ENCODE peak calls at places on chromosomes 3 and 15, in nine cellular contexts. W, B, E, A, P, I, L, F and U are unnamed samples.

GRCh38 chr15:69628256-69629093 is 175.9 kb downstream of the RPLP1 start:
- DNase-seq in W (no peak), B (no peak), E (no peak), A (no peak), P (no peak), I (no peak), L (no peak), F (no peak), U (no peak)

GRCh38 chr3:177186306-177186705 is 11.0 kb downstream of the TBL1XR1 start:
- DNase-seq in W (no peak), B (no peak), E (no peak), A (no peak), P (no peak), I (no peak), L (no peak), F (no peak), U (no peak)

GRCh38 chr3:23668430-23668904 is 137.3 kb upstream of the UBE2E1 start:
- DNase-seq in W (no peak), B (no peak), E (no peak), A (no peak), P (no peak), I (no peak), L (no peak), F (peak; percentile 93), U (no peak)

GRCh38 chr3:131107637-131108433 is 81.2 kb downstream of the NEK11 start:
- DNase-seq in W (no peak), B (no peak), E (no peak), A (no peak), P (no peak), I (no peak), L (no peak), F (peak; percentile 14), U (no peak)

GRCh38 chr3:152320201-152320617 is 51.5 kb downstream of the MBNL1 start:
- DNase-seq in W (no peak), B (no peak), E (no peak), A (no peak), P (no peak), I (no peak), L (no peak), F (peak; percentile 48), U (no peak)

GRCh38 chr15:45611305-45611704 is 23.5 kb upstream of the SQOR start:
- DNase-seq in W (no peak), B (no peak), E (no peak), A (no peak), P (no peak), I (no peak), L (no peak), F (peak; percentile 23), U (peak; percentile 32)

GRCh38 chr3:136818851-136819783 is at the start of gene SLC35G2:
- DNase-seq in W (peak; percentile 82), B (no peak), E (peak; percentile 52), A (peak; percentile 61), P (peak; percentile 28), I (no peak), L (peak; percentile 30), F (peak; percentile 77), U (peak; percentile 76)

GRCh38 chr15:47507221-47507985 is 209.9 kb upstream of the SEMA6D start:
- DNase-seq in W (no peak), B (no peak), E (no peak), A (no peak), P (no peak), I (no peak), L (no peak), F (no peak), U (no peak)

GRCh38 chr15:49813615-49814014 is 192.8 kb downstream of the DTWD1 start:
- DNase-seq in W (no peak), B (no peak), E (no peak), A (no peak), P (no peak), I (no peak), L (no peak), F (no peak), U (no peak)

GRCh38 chr3:156271508-156271907 is 151.1 kb downstream of the KCNAB1 start:
- DNase-seq in W (no peak), B (no peak), E (no peak), A (no peak), P (no peak), I (no peak), L (no peak), F (no peak), U (no peak)

GRCh38 chr3:124700880-124701684 is 29.2 kb upstream of the UMPS start:
- DNase-seq in W (no peak), B (no peak), E (no peak), A (peak; percentile 26), P (no peak), I (no peak), L (no peak), F (no peak), U (no peak)

GRCh38 chr3:46716461-46717441 is 918 bp downstream of the PRSS50 start:
- DNase-seq in W (peak; percentile 69), B (peak; percentile 19), E (no peak), A (no peak), P (no peak), I (no peak), L (peak; percentile 15), F (no peak), U (no peak)

GRCh38 chr15:52227456-52227855 is 36.3 kb upstream of the GNB5 start:
- DNase-seq in W (no peak), B (no peak), E (peak; percentile 59), A (peak; percentile 93), P (peak; percentile 59), I (peak; percentile 67), L (peak; percentile 61), F (peak; percentile 83), U (peak; percentile 88)

GRCh38 chr3:172678068-172678467 is 32.8 kb downstream of the NCEH1 start:
- DNase-seq in W (no peak), B (no peak), E (no peak), A (no peak), P (no peak), I (no peak), L (no peak), F (no peak), U (no peak)

GRCh38 chr15:81573098-81573746 is 199.2 kb upstream of the TMC3 start:
- DNase-seq in W (no peak), B (no peak), E (no peak), A (no peak), P (no peak), I (no peak), L (no peak), F (no peak), U (peak; percentile 25)
- H3K4me3 ChIP-seq in W (no peak overlapping the region), B (no peak overlapping the region), E (no peak overlapping the region), A (no peak overlapping the region), P (no peak overlapping the region), I (no peak overlapping the region), L (no peak overlapping the region), F (no peak overlapping the region), U (no peak overlapping the region)

DNA sequence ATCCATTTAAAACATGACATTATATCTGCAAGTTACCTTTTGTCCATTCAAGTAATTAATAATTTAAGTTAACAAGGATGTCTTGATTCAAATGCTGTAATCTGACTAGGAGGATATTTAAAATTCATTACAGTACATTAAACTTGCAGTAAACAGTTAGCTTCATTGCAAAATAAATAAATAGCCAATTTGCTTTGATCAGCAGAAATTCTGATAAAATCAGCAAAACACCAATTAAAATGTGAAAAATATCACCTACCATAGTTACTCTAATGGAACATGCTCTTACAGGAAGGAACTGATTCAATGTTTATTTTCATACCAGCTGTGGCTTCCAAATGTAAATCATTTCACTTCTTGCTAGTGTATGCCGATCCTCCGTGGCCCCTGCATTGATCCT is 150.7 kb downstream of the FOXB1 start:
- DNase-seq in W (no peak), B (no peak), E (no peak), A (no peak), P (no peak), I (no peak), L (no peak), F (no peak), U (no peak)
- H3K4me3 ChIP-seq in W (no peak overlapping the region), B (no peak overlapping the region), E (no peak overlapping the region), A (no peak overlapping the region), P (no peak overlapping the region), I (no peak overlapping the region), L (no peak overlapping the region), F (no peak overlapping the region), U (no peak overlapping the region)

GRCh38 chr3:165204445-165204844 is 8.3 kb upstream of the SLITRK3 start:
- DNase-seq in W (no peak), B (no peak), E (no peak), A (no peak), P (no peak), I (no peak), L (no peak), F (no peak), U (no peak)

GRCh38 chr3:165202995-165203394 is 6.8 kb upstream of the SLITRK3 start:
- DNase-seq in W (no peak), B (no peak), E (no peak), A (no peak), P (no peak), I (no peak), L (no peak), F (no peak), U (no peak)

GRCh38 chr3:165210132-165210531 is 13.9 kb upstream of the SLITRK3 start:
- DNase-seq in W (no peak), B (no peak), E (no peak), A (no peak), P (no peak), I (no peak), L (no peak), F (no peak), U (no peak)

GRCh38 chr3:165210727-165211126 is 14.5 kb upstream of the SLITRK3 start:
- DNase-seq in W (no peak), B (no peak), E (no peak), A (no peak), P (no peak), I (no peak), L (no peak), F (no peak), U (no peak)

DNA sequence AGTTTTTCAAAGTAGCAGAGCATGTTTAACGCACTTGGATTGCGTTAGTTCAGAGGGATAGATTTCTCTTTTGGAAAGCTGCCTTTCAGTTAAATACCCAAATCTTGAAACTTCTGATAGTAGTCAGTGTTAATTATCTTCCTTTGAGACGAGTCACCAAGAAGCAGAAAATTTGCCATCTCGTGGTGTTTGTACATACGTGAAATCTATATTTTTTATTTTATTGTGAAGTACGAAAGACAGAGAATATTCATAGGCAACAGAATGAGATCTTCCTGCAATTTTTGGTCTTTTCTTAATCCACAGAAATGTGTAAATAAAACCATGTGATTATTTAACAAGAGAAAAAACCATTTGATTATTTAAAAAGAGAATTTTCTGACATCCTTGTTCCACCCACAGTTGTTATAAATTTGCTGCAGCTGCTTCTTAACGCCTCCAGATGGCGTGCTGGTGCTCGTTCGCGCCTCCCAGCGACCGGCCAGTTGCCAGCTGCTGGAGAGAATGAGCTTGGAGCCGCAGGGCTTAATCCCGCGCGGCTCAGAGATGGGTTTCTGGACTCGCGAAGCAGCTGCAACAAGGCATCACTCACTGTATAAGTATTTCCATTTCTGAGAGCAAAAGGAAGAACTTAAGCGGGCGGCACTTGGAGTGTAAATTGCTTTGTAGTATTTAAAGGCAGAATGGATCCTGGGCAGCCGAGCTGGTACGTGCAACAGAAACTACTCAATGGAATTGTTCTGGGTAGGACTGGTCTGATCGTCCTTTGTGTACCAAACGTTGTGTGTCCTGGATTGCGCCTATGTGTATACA is 10.5 kb upstream of the SLITRK3 start:
- DNase-seq in W (no peak), B (peak; percentile 63), E (peak; percentile 67), A (peak; percentile 85), P (no peak), I (no peak), L (peak; percentile 76), F (peak; percentile 64), U (peak; percentile 45)
- H3K4me3 ChIP-seq in W (peak overlapping the region; percentile 21), B (peak overlapping the region; percentile 29), E (no peak overlapping the region), A (no peak overlapping the region), P (no peak overlapping the region), I (no peak overlapping the region), L (peak overlapping the region; percentile 31), F (peak overlapping the region; percentile 40), U (no peak overlapping the region)

GRCh38 chr15:31214864-31215489 is 111.7 kb upstream of the KLF13 start:
- DNase-seq in W (peak; percentile 81), B (no peak), E (peak; percentile 86), A (peak; percentile 29), P (no peak), I (no peak), L (peak; percentile 79), F (peak; percentile 85), U (no peak)
- H3K4me3 ChIP-seq in W (peak overlapping the region; percentile 65), B (peak overlapping the region; percentile 58), E (peak overlapping the region; percentile 60), A (no peak overlapping the region), P (peak overlapping the region; percentile 22), I (peak overlapping the region; percentile 30), L (peak overlapping the region; percentile 57), F (peak overlapping the region; percentile 51), U (peak overlapping the region; percentile 50)